ENCODE peak calls at places on chromosomes 13 and 19, in seven cellular contexts. One of them, this sample, is unnamed.

GRCh38 chr19:21482863-21483276 is 22.5 kb upstream of the ZNF429 start:
- DNase-seq in endodermal cell: peak
- DNase-seq in fibroblast of pulmonary artery: peak
- DNase-seq in cardiac muscle cell: peak
- DNase-seq in A549: peak
- DNase-seq in breast epithelium: peak
- DNase-seq in tibial nerve: no peak
- DNase-seq in this sample: peak

GRCh38 chr19:42116308-42117075 is 15.8 kb downstream of the POU2F2 start:
- DNase-seq in endodermal cell: no peak
- DNase-seq in fibroblast of pulmonary artery: no peak
- DNase-seq in cardiac muscle cell: no peak
- DNase-seq in A549: no peak
- DNase-seq in breast epithelium: no peak
- DNase-seq in tibial nerve: no peak
- DNase-seq in this sample: no peak

GRCh38 chr13:94318418-94318817 is 161.1 kb downstream of the DCT start:
- DNase-seq in endodermal cell: no peak
- DNase-seq in fibroblast of pulmonary artery: no peak
- DNase-seq in cardiac muscle cell: peak
- DNase-seq in A549: no peak
- DNase-seq in breast epithelium: no peak
- DNase-seq in tibial nerve: no peak
- DNase-seq in this sample: peak

GRCh38 chr13:107563099-107563925 is 652.0 kb downstream of the LIG4 start:
- DNase-seq in endodermal cell: no peak
- DNase-seq in fibroblast of pulmonary artery: no peak
- DNase-seq in cardiac muscle cell: no peak
- DNase-seq in A549: no peak
- DNase-seq in breast epithelium: no peak
- DNase-seq in tibial nerve: no peak
- DNase-seq in this sample: no peak

GRCh38 chr13:56735537-56735942 is 405.2 kb upstream of the PRR20A start:
- DNase-seq in endodermal cell: peak
- DNase-seq in fibroblast of pulmonary artery: no peak
- DNase-seq in cardiac muscle cell: no peak
- DNase-seq in A549: no peak
- DNase-seq in breast epithelium: no peak
- DNase-seq in tibial nerve: no peak
- DNase-seq in this sample: no peak

GRCh38 chr13:51246411-51247298 is 24.5 kb downstream of the FAM124A start:
- DNase-seq in endodermal cell: peak
- DNase-seq in fibroblast of pulmonary artery: no peak
- DNase-seq in cardiac muscle cell: no peak
- DNase-seq in A549: no peak
- DNase-seq in breast epithelium: no peak
- DNase-seq in tibial nerve: no peak
- DNase-seq in this sample: no peak

GRCh38 chr19:53927745-53928144 is 18.7 kb downstream of the CACNG7 start:
- DNase-seq in endodermal cell: peak
- DNase-seq in fibroblast of pulmonary artery: peak
- DNase-seq in cardiac muscle cell: peak
- DNase-seq in A549: peak
- DNase-seq in breast epithelium: no peak
- DNase-seq in tibial nerve: no peak
- DNase-seq in this sample: peak

GRCh38 chr19:51572415-51572814 is 1.3 kb downstream of the ZNF175 start:
- DNase-seq in endodermal cell: no peak
- DNase-seq in fibroblast of pulmonary artery: no peak
- DNase-seq in cardiac muscle cell: peak
- DNase-seq in A549: no peak
- DNase-seq in breast epithelium: no peak
- DNase-seq in tibial nerve: no peak
- DNase-seq in this sample: no peak

GRCh38 chr13:78601124-78601885 is 2.0 kb downstream of the POU4F1 start:
- DNase-seq in endodermal cell: peak
- DNase-seq in fibroblast of pulmonary artery: peak
- DNase-seq in cardiac muscle cell: peak
- DNase-seq in A549: no peak
- DNase-seq in breast epithelium: no peak
- DNase-seq in tibial nerve: no peak
- DNase-seq in this sample: peak

GRCh38 chr13:77492982-77493381 is 42.5 kb upstream of the SCEL start:
- DNase-seq in endodermal cell: no peak
- DNase-seq in fibroblast of pulmonary artery: peak
- DNase-seq in cardiac muscle cell: peak
- DNase-seq in A549: peak
- DNase-seq in breast epithelium: no peak
- DNase-seq in tibial nerve: no peak
- DNase-seq in this sample: peak

GRCh38 chr13:28658539-28658795 is 463 bp upstream of the POMP start:
- DNase-seq in endodermal cell: no peak
- DNase-seq in fibroblast of pulmonary artery: no peak
- DNase-seq in cardiac muscle cell: peak
- DNase-seq in A549: no peak
- DNase-seq in breast epithelium: no peak
- DNase-seq in tibial nerve: no peak
- DNase-seq in this sample: no peak

GRCh38 chr13:30559274-30559673 is 58.4 kb upstream of the USPL1 start:
- DNase-seq in endodermal cell: no peak
- DNase-seq in fibroblast of pulmonary artery: no peak
- DNase-seq in cardiac muscle cell: no peak
- DNase-seq in A549: no peak
- DNase-seq in breast epithelium: no peak
- DNase-seq in tibial nerve: no peak
- DNase-seq in this sample: peak

GRCh38 chr19:29678484-29679106 is 13.3 kb downstream of the PLEKHF1 start:
- DNase-seq in endodermal cell: no peak
- DNase-seq in fibroblast of pulmonary artery: no peak
- DNase-seq in cardiac muscle cell: no peak
- DNase-seq in A549: no peak
- DNase-seq in breast epithelium: no peak
- DNase-seq in tibial nerve: peak
- DNase-seq in this sample: peak

GRCh38 chr19:6236310-6237291 is 43.2 kb downstream of the MLLT1 start:
- DNase-seq in endodermal cell: no peak
- DNase-seq in fibroblast of pulmonary artery: no peak
- DNase-seq in cardiac muscle cell: no peak
- DNase-seq in A549: no peak
- DNase-seq in breast epithelium: peak
- DNase-seq in tibial nerve: no peak
- DNase-seq in this sample: no peak

GRCh38 chr19:15577184-15577771 is 37.7 kb upstream of the CYP4F8 start:
- DNase-seq in endodermal cell: peak
- DNase-seq in fibroblast of pulmonary artery: no peak
- DNase-seq in cardiac muscle cell: no peak
- DNase-seq in A549: no peak
- DNase-seq in breast epithelium: no peak
- DNase-seq in tibial nerve: no peak
- DNase-seq in this sample: no peak

GRCh38 chr19:51093066-51093465 is 10.4 kb upstream of the KLK14 start:
- DNase-seq in endodermal cell: no peak
- DNase-seq in fibroblast of pulmonary artery: no peak
- DNase-seq in cardiac muscle cell: no peak
- DNase-seq in A549: no peak
- DNase-seq in breast epithelium: peak
- DNase-seq in tibial nerve: no peak
- DNase-seq in this sample: no peak

GRCh38 chr13:30751183-30751933 is 16.0 kb downstream of the ALOX5AP start:
- DNase-seq in endodermal cell: no peak
- DNase-seq in fibroblast of pulmonary artery: no peak
- DNase-seq in cardiac muscle cell: no peak
- DNase-seq in A549: no peak
- DNase-seq in breast epithelium: no peak
- DNase-seq in tibial nerve: no peak
- DNase-seq in this sample: no peak

GRCh38 chr19:55188620-55189019 is 8.5 kb upstream of the SYT5 start:
- DNase-seq in endodermal cell: no peak
- DNase-seq in fibroblast of pulmonary artery: peak
- DNase-seq in cardiac muscle cell: peak
- DNase-seq in A549: no peak
- DNase-seq in breast epithelium: no peak
- DNase-seq in tibial nerve: no peak
- DNase-seq in this sample: no peak

GRCh38 chr13:29886446-29886845 is 36.0 kb upstream of the UBL3 start:
- DNase-seq in endodermal cell: no peak
- DNase-seq in fibroblast of pulmonary artery: no peak
- DNase-seq in cardiac muscle cell: no peak
- DNase-seq in A549: no peak
- DNase-seq in breast epithelium: no peak
- DNase-seq in tibial nerve: no peak
- DNase-seq in this sample: no peak

GRCh38 chr19:39078436-39079200 is 5.5 kb upstream of the ACP7 start:
- DNase-seq in endodermal cell: no peak
- DNase-seq in fibroblast of pulmonary artery: peak
- DNase-seq in cardiac muscle cell: peak
- DNase-seq in A549: peak
- DNase-seq in breast epithelium: no peak
- DNase-seq in tibial nerve: no peak
- DNase-seq in this sample: peak

DNA sequence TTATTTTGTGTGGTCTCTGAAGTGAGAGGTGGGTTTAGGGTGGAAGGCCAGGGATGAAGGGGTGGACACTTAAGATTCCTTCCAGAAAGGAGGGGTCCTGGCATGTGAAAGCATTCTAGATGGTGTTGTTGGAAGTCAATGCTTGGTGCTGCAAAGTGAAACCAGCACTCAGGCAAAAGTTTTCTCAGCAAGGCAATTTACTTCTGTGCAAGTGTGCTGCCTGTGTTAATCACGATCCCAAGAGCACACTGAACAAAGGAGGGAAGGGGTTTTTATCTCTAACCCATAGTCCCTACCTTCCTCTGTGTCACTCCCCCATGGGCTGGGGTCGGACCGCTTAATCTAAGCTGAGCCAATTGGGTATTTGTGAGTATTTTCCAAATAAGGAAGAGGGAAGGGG is 1.3 kb downstream of the ZNF134 start:
- DNase-seq in endodermal cell: no peak
- DNase-seq in fibroblast of pulmonary artery: no peak
- DNase-seq in cardiac muscle cell: no peak
- DNase-seq in A549: no peak
- DNase-seq in breast epithelium: no peak
- DNase-seq in tibial nerve: no peak
- DNase-seq in this sample: no peak
- H3K4me3 ChIP-seq in endodermal cell: peak
- H3K4me3 ChIP-seq in fibroblast of pulmonary artery: peak
- H3K4me3 ChIP-seq in cardiac muscle cell: peak
- H3K4me3 ChIP-seq in A549: peak
- H3K4me3 ChIP-seq in breast epithelium: peak
- H3K4me3 ChIP-seq in tibial nerve: no peak
- H3K4me3 ChIP-seq in this sample: peak

GRCh38 chr13:26946675-26947342 is 186.2 kb upstream of the GPR12 start:
- DNase-seq in endodermal cell: no peak
- DNase-seq in fibroblast of pulmonary artery: peak
- DNase-seq in cardiac muscle cell: peak
- DNase-seq in A549: peak
- DNase-seq in breast epithelium: no peak
- DNase-seq in tibial nerve: no peak
- DNase-seq in this sample: peak
- TF ChIP-seq CTCF in endodermal cell: peak
- TF ChIP-seq CTCF in fibroblast of pulmonary artery: peak
- TF ChIP-seq CTCF in cardiac muscle cell: peak
- TF ChIP-seq CTCF in A549: peak
- TF ChIP-seq CTCF in breast epithelium: no peak
- TF ChIP-seq CTCF in tibial nerve: peak
- TF ChIP-seq CTCF in this sample: peak

DNA sequence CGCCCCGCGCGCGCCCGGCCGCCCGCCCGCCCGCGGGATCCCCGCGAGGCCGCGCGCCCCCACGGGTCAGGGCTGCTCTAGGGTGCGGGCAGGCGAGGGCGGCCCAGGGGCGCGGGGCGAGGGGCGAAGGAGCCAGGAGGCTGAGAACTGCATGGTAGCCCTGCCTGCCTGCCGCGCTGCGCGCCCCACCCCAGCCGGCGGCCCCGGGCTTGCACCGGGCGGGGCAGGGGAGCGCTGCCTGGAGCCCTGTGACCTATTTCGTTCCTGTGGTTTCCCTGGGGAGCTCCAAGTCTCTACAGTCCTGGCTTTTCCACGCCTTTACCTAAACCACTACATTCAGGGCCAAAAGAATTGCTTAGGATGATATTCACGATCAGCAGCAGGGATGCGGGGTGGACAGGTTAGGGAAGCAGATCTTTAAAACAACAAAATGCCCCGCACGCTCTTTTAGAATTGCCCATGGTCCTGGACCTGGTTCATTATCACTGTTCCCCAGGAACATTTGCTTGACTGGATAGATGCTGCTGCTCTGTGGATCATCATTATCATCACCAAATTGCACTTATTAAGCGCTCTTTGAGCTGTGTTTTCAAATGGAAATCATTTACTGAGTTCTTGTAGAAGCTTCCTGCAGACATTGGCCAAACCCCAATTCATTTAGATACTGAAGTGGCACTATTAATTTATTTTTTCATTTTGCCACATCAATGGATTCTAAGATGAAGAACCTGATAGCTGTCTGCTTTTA is 423 bp upstream of the GPR12 start:
- DNase-seq in endodermal cell: peak
- DNase-seq in fibroblast of pulmonary artery: no peak
- DNase-seq in cardiac muscle cell: no peak
- DNase-seq in A549: no peak
- DNase-seq in breast epithelium: no peak
- DNase-seq in tibial nerve: no peak
- DNase-seq in this sample: no peak
- H3K4me3 ChIP-seq in endodermal cell: no peak
- H3K4me3 ChIP-seq in fibroblast of pulmonary artery: no peak
- H3K4me3 ChIP-seq in cardiac muscle cell: peak
- H3K4me3 ChIP-seq in A549: no peak
- H3K4me3 ChIP-seq in breast epithelium: peak
- H3K4me3 ChIP-seq in tibial nerve: no peak
- H3K4me3 ChIP-seq in this sample: no peak

GRCh38 chr19:56687036-56687435 is 15.5 kb upstream of the ZNF835 start:
- DNase-seq in endodermal cell: no peak
- DNase-seq in fibroblast of pulmonary artery: no peak
- DNase-seq in cardiac muscle cell: no peak
- DNase-seq in A549: no peak
- DNase-seq in breast epithelium: no peak
- DNase-seq in tibial nerve: no peak
- DNase-seq in this sample: no peak

GRCh38 chr19:56692496-56692895 is 20.9 kb upstream of the ZNF835 start:
- DNase-seq in endodermal cell: no peak
- DNase-seq in fibroblast of pulmonary artery: no peak
- DNase-seq in cardiac muscle cell: no peak
- DNase-seq in A549: no peak
- DNase-seq in breast epithelium: no peak
- DNase-seq in tibial nerve: no peak
- DNase-seq in this sample: no peak

GRCh38 chr19:56690668-56691067 is 19.1 kb upstream of the ZNF835 start:
- DNase-seq in endodermal cell: no peak
- DNase-seq in fibroblast of pulmonary artery: no peak
- DNase-seq in cardiac muscle cell: no peak
- DNase-seq in A549: no peak
- DNase-seq in breast epithelium: no peak
- DNase-seq in tibial nerve: no peak
- DNase-seq in this sample: no peak

DNA sequence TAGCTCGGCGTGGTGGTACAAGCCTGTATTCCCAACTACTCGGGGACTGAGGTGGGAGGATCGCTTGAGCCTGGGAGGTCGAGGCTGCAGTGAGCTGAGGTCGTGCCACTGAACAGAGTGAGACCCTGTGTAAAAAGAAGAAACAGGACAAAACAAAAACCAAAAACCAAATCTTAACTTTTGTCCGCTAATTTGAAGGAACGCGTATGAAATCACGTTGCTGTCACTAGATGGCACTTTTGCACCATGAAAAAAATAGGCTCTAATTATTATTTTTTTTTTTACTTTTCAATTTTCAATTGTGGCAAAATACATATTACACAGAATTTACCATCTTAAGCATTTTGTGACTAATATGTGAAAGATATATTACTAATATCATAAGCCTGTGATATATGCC is 17.6 kb upstream of the ZNF835 start:
- DNase-seq in endodermal cell: no peak
- DNase-seq in fibroblast of pulmonary artery: no peak
- DNase-seq in cardiac muscle cell: no peak
- DNase-seq in A549: no peak
- DNase-seq in breast epithelium: no peak
- DNase-seq in tibial nerve: no peak
- DNase-seq in this sample: no peak
- TF ChIP-seq CTCF in endodermal cell: no peak
- TF ChIP-seq CTCF in fibroblast of pulmonary artery: no peak
- TF ChIP-seq CTCF in cardiac muscle cell: no peak
- TF ChIP-seq CTCF in A549: no peak
- TF ChIP-seq CTCF in breast epithelium: no peak
- TF ChIP-seq CTCF in tibial nerve: no peak
- TF ChIP-seq CTCF in this sample: no peak

This sample was measured in fibroblast of villous mesenchyme.